ENCODE peak calls at places on chromosome 4, in seven cellular contexts. One of them, this sample, is unnamed.

GRCh38 chr4:62455871-62456270 is 1255.7 kb downstream of the ADGRL3 start:
- DNase-seq in neuronal stem cell: no peak
- DNase-seq in mesenchymal stem cell: peak; percentile 19
- DNase-seq in H9: no peak
- DNase-seq in H1: no peak
- DNase-seq in mesendoderm: peak; percentile 59
- DNase-seq in trophoblast cell: no peak
- DNase-seq in this sample: no peak

GRCh38 chr4:55868691-55869090 is 15.2 kb downstream of the EXOC1 start:
- DNase-seq in neuronal stem cell: no peak
- DNase-seq in mesenchymal stem cell: no peak
- DNase-seq in H9: no peak
- DNase-seq in H1: no peak
- DNase-seq in mesendoderm: no peak
- DNase-seq in trophoblast cell: no peak
- DNase-seq in this sample: peak; percentile 20

GRCh38 chr4:186190456-186191265 is 706 bp upstream of the CYP4V2 start:
- DNase-seq in neuronal stem cell: no peak
- DNase-seq in mesenchymal stem cell: peak; percentile 43
- DNase-seq in H9: peak; percentile 50
- DNase-seq in H1: peak; percentile 61
- DNase-seq in mesendoderm: peak; percentile 33
- DNase-seq in trophoblast cell: peak; percentile 21
- DNase-seq in this sample: no peak

GRCh38 chr4:41178372-41179085 is 35.8 kb downstream of the APBB2 start:
- DNase-seq in neuronal stem cell: no peak
- DNase-seq in mesenchymal stem cell: peak; percentile 32
- DNase-seq in H9: no peak
- DNase-seq in H1: no peak
- DNase-seq in mesendoderm: no peak
- DNase-seq in trophoblast cell: no peak
- DNase-seq in this sample: peak; percentile 93

GRCh38 chr4:137531121-137531520 is 1.2 kb downstream of the PCDH18 start:
- DNase-seq in neuronal stem cell: no peak
- DNase-seq in mesenchymal stem cell: peak; percentile 58
- DNase-seq in H9: no peak
- DNase-seq in H1: no peak
- DNase-seq in mesendoderm: no peak
- DNase-seq in trophoblast cell: no peak
- DNase-seq in this sample: peak; percentile 65

GRCh38 chr4:114563536-114564315 is 34.9 kb upstream of the UGT8 start:
- DNase-seq in neuronal stem cell: no peak
- DNase-seq in mesenchymal stem cell: peak; percentile 9
- DNase-seq in H9: no peak
- DNase-seq in H1: no peak
- DNase-seq in mesendoderm: peak; percentile 70
- DNase-seq in trophoblast cell: peak; percentile 33
- DNase-seq in this sample: no peak

GRCh38 chr4:129641179-129641578 is 545.2 kb downstream of the C4orf33 start:
- DNase-seq in neuronal stem cell: peak; percentile 3
- DNase-seq in mesenchymal stem cell: peak; percentile 53
- DNase-seq in H9: peak; percentile 62
- DNase-seq in H1: peak; percentile 86
- DNase-seq in mesendoderm: peak; percentile 64
- DNase-seq in trophoblast cell: peak; percentile 84
- DNase-seq in this sample: peak; percentile 22

GRCh38 chr4:95465010-95465409 is 83.8 kb downstream of the UNC5C start:
- DNase-seq in neuronal stem cell: no peak
- DNase-seq in mesenchymal stem cell: peak; percentile 44
- DNase-seq in H9: no peak
- DNase-seq in H1: no peak
- DNase-seq in mesendoderm: no peak
- DNase-seq in trophoblast cell: no peak
- DNase-seq in this sample: no peak

GRCh38 chr4:153452661-153453378 is 13.3 kb upstream of the TMEM131L start:
- DNase-seq in neuronal stem cell: no peak
- DNase-seq in mesenchymal stem cell: peak; percentile 10
- DNase-seq in H9: no peak
- DNase-seq in H1: no peak
- DNase-seq in mesendoderm: no peak
- DNase-seq in trophoblast cell: no peak
- DNase-seq in this sample: no peak

GRCh38 chr4:68465058-68465457 is 17.8 kb downstream of the TMPRSS11E start:
- DNase-seq in neuronal stem cell: no peak
- DNase-seq in mesenchymal stem cell: no peak
- DNase-seq in H9: no peak
- DNase-seq in H1: no peak
- DNase-seq in mesendoderm: no peak
- DNase-seq in trophoblast cell: no peak
- DNase-seq in this sample: no peak

GRCh38 chr4:24032371-24032989 is 142.6 kb upstream of the PPARGC1A start:
- DNase-seq in neuronal stem cell: no peak
- DNase-seq in mesenchymal stem cell: peak; percentile 19
- DNase-seq in H9: no peak
- DNase-seq in H1: no peak
- DNase-seq in mesendoderm: peak; percentile 67
- DNase-seq in trophoblast cell: peak; percentile 40
- DNase-seq in this sample: peak; percentile 8

GRCh38 chr4:4788573-4788972 is 70.9 kb upstream of the MSX1 start:
- DNase-seq in neuronal stem cell: no peak
- DNase-seq in mesenchymal stem cell: no peak
- DNase-seq in H9: no peak
- DNase-seq in H1: no peak
- DNase-seq in mesendoderm: no peak
- DNase-seq in trophoblast cell: no peak
- DNase-seq in this sample: no peak

GRCh38 chr4:116839826-116840225 is 245.6 kb downstream of the TRAM1L1 start:
- DNase-seq in neuronal stem cell: no peak
- DNase-seq in mesenchymal stem cell: peak; percentile 27
- DNase-seq in H9: no peak
- DNase-seq in H1: no peak
- DNase-seq in mesendoderm: no peak
- DNase-seq in trophoblast cell: no peak
- DNase-seq in this sample: no peak

GRCh38 chr4:98474408-98474844 is 184.0 kb downstream of the TSPAN5 start:
- DNase-seq in neuronal stem cell: no peak
- DNase-seq in mesenchymal stem cell: peak; percentile 68
- DNase-seq in H9: no peak
- DNase-seq in H1: no peak
- DNase-seq in mesendoderm: no peak
- DNase-seq in trophoblast cell: no peak
- DNase-seq in this sample: peak; percentile 85

GRCh38 chr4:2598661-2599654 is 62.5 kb downstream of the FAM193A start:
- DNase-seq in neuronal stem cell: no peak
- DNase-seq in mesenchymal stem cell: peak; percentile 39
- DNase-seq in H9: peak; percentile 64
- DNase-seq in H1: no peak
- DNase-seq in mesendoderm: peak; percentile 56
- DNase-seq in trophoblast cell: peak; percentile 12
- DNase-seq in this sample: peak; percentile 19

GRCh38 chr4:139144161-139144859 is 32.7 kb downstream of the ELF2 start:
- DNase-seq in neuronal stem cell: no peak
- DNase-seq in mesenchymal stem cell: peak; percentile 50
- DNase-seq in H9: peak; percentile 53
- DNase-seq in H1: no peak
- DNase-seq in mesendoderm: peak; percentile 70
- DNase-seq in trophoblast cell: peak; percentile 15
- DNase-seq in this sample: peak; percentile 66

GRCh38 chr4:111214371-111214770 is 591.5 kb upstream of the PITX2 start:
- DNase-seq in neuronal stem cell: no peak
- DNase-seq in mesenchymal stem cell: no peak
- DNase-seq in H9: no peak
- DNase-seq in H1: no peak
- DNase-seq in mesendoderm: no peak
- DNase-seq in trophoblast cell: no peak
- DNase-seq in this sample: no peak

GRCh38 chr4:36676139-36677050 is 395.0 kb downstream of the DTHD1 start:
- DNase-seq in neuronal stem cell: no peak
- DNase-seq in mesenchymal stem cell: peak; percentile 63
- DNase-seq in H9: no peak
- DNase-seq in H1: no peak
- DNase-seq in mesendoderm: no peak
- DNase-seq in trophoblast cell: no peak
- DNase-seq in this sample: no peak

GRCh38 chr4:15702941-15703403 is at the start of gene BST1:
- DNase-seq in neuronal stem cell: no peak
- DNase-seq in mesenchymal stem cell: no peak
- DNase-seq in H9: peak; percentile 55
- DNase-seq in H1: no peak
- DNase-seq in mesendoderm: no peak
- DNase-seq in trophoblast cell: peak; percentile 55
- DNase-seq in this sample: peak; percentile 50

GRCh38 chr4:73707918-73708577 is 32.3 kb upstream of the CXCL8 start:
- DNase-seq in neuronal stem cell: no peak
- DNase-seq in mesenchymal stem cell: peak; percentile 93
- DNase-seq in H9: no peak
- DNase-seq in H1: no peak
- DNase-seq in mesendoderm: peak; percentile 86
- DNase-seq in trophoblast cell: peak; percentile 62
- DNase-seq in this sample: peak; percentile 95

GRCh38 chr4:67727124-67727850 is 26.3 kb upstream of the UBA6 start:
- DNase-seq in neuronal stem cell: no peak
- DNase-seq in mesenchymal stem cell: peak; percentile 73
- DNase-seq in H9: no peak
- DNase-seq in H1: no peak
- DNase-seq in mesendoderm: peak; percentile 83
- DNase-seq in trophoblast cell: peak; percentile 96
- DNase-seq in this sample: peak; percentile 45

GRCh38 chr4:181643466-181643865 is 599.7 kb upstream of the TENM3 start:
- DNase-seq in neuronal stem cell: no peak
- DNase-seq in mesenchymal stem cell: no peak
- DNase-seq in H9: no peak
- DNase-seq in H1: no peak
- DNase-seq in mesendoderm: no peak
- DNase-seq in trophoblast cell: peak; percentile 86
- DNase-seq in this sample: peak; percentile 9

GRCh38 chr4:13888112-13888511 is 260.6 kb upstream of the BOD1L1 start:
- DNase-seq in neuronal stem cell: no peak
- DNase-seq in mesenchymal stem cell: peak; percentile 90
- DNase-seq in H9: no peak
- DNase-seq in H1: no peak
- DNase-seq in mesendoderm: peak; percentile 64
- DNase-seq in trophoblast cell: peak; percentile 59
- DNase-seq in this sample: peak; percentile 93

GRCh38 chr4:165723051-165723805 is 149.8 kb upstream of the TLL1 start:
- DNase-seq in neuronal stem cell: no peak
- DNase-seq in mesenchymal stem cell: no peak
- DNase-seq in H9: no peak
- DNase-seq in H1: no peak
- DNase-seq in mesendoderm: no peak
- DNase-seq in trophoblast cell: no peak
- DNase-seq in this sample: no peak

GRCh38 chr4:58961283-58961682 is 1851.1 kb upstream of the IGFBP7 start:
- DNase-seq in neuronal stem cell: no peak
- DNase-seq in mesenchymal stem cell: no peak
- DNase-seq in H9: no peak
- DNase-seq in H1: no peak
- DNase-seq in mesendoderm: no peak
- DNase-seq in trophoblast cell: no peak
- DNase-seq in this sample: no peak
- H2AK5ac ChIP-seq in neuronal stem cell: no peak overlapping the region
- H2AK5ac ChIP-seq in mesenchymal stem cell: no peak overlapping the region
- H2AK5ac ChIP-seq in H9: no peak overlapping the region
- H2AK5ac ChIP-seq in H1: no peak overlapping the region
- H2AK5ac ChIP-seq in mesendoderm: no peak overlapping the region
- H2AK5ac ChIP-seq in trophoblast cell: no peak overlapping the region
- H2AK5ac ChIP-seq in this sample: no peak overlapping the region

GRCh38 chr4:145056325-145057130 is 41.5 kb downstream of the ANAPC10 start:
- DNase-seq in neuronal stem cell: no peak
- DNase-seq in mesenchymal stem cell: no peak
- DNase-seq in H9: no peak
- DNase-seq in H1: no peak
- DNase-seq in mesendoderm: no peak
- DNase-seq in trophoblast cell: no peak
- DNase-seq in this sample: no peak
- H2AK5ac ChIP-seq in neuronal stem cell: no peak overlapping the region
- H2AK5ac ChIP-seq in mesenchymal stem cell: no peak overlapping the region
- H2AK5ac ChIP-seq in H9: no peak overlapping the region
- H2AK5ac ChIP-seq in H1: no peak overlapping the region
- H2AK5ac ChIP-seq in mesendoderm: no peak overlapping the region
- H2AK5ac ChIP-seq in trophoblast cell: no peak overlapping the region
- H2AK5ac ChIP-seq in this sample: no peak overlapping the region

GRCh38 chr4:179398414-179398813 is 1956.2 kb upstream of the AGA start:
- DNase-seq in neuronal stem cell: no peak
- DNase-seq in mesenchymal stem cell: peak; percentile 5
- DNase-seq in H9: no peak
- DNase-seq in H1: no peak
- DNase-seq in mesendoderm: no peak
- DNase-seq in trophoblast cell: no peak
- DNase-seq in this sample: no peak

GRCh38 chr4:179399054-179399782 is 1957.0 kb upstream of the AGA start:
- DNase-seq in neuronal stem cell: no peak
- DNase-seq in mesenchymal stem cell: no peak
- DNase-seq in H9: no peak
- DNase-seq in H1: no peak
- DNase-seq in mesendoderm: no peak
- DNase-seq in trophoblast cell: no peak
- DNase-seq in this sample: no peak
- H2AK5ac ChIP-seq in neuronal stem cell: no peak overlapping the region
- H2AK5ac ChIP-seq in mesenchymal stem cell: no peak overlapping the region
- H2AK5ac ChIP-seq in H9: no peak overlapping the region
- H2AK5ac ChIP-seq in H1: no peak overlapping the region
- H2AK5ac ChIP-seq in mesendoderm: no peak overlapping the region
- H2AK5ac ChIP-seq in trophoblast cell: no peak overlapping the region
- H2AK5ac ChIP-seq in this sample: no peak overlapping the region

GRCh38 chr4:183571350-183572076 is 66.7 kb downstream of the ING2 start:
- DNase-seq in neuronal stem cell: no peak
- DNase-seq in mesenchymal stem cell: peak; percentile 77
- DNase-seq in H9: no peak
- DNase-seq in H1: no peak
- DNase-seq in mesendoderm: peak; percentile 60
- DNase-seq in trophoblast cell: peak; percentile 70
- DNase-seq in this sample: peak; percentile 52

GRCh38 chr4:183580849-183581248 is 76.0 kb downstream of the ING2 start:
- DNase-seq in neuronal stem cell: no peak
- DNase-seq in mesenchymal stem cell: no peak
- DNase-seq in H9: no peak
- DNase-seq in H1: no peak
- DNase-seq in mesendoderm: no peak
- DNase-seq in trophoblast cell: no peak
- DNase-seq in this sample: no peak

GRCh38 chr4:183580370-183580769 is 75.5 kb downstream of the ING2 start:
- DNase-seq in neuronal stem cell: no peak
- DNase-seq in mesenchymal stem cell: no peak
- DNase-seq in H9: no peak
- DNase-seq in H1: no peak
- DNase-seq in mesendoderm: no peak
- DNase-seq in trophoblast cell: peak; percentile 12
- DNase-seq in this sample: no peak

GRCh38 chr4:183576701-183577100 is 71.8 kb downstream of the ING2 start:
- DNase-seq in neuronal stem cell: no peak
- DNase-seq in mesenchymal stem cell: no peak
- DNase-seq in H9: no peak
- DNase-seq in H1: no peak
- DNase-seq in mesendoderm: no peak
- DNase-seq in trophoblast cell: no peak
- DNase-seq in this sample: peak; percentile 16
- H2AK5ac ChIP-seq in neuronal stem cell: no peak overlapping the region
- H2AK5ac ChIP-seq in mesenchymal stem cell: no peak overlapping the region
- H2AK5ac ChIP-seq in H9: no peak overlapping the region
- H2AK5ac ChIP-seq in H1: no peak overlapping the region
- H2AK5ac ChIP-seq in mesendoderm: no peak overlapping the region
- H2AK5ac ChIP-seq in trophoblast cell: no peak overlapping the region
- H2AK5ac ChIP-seq in this sample: no peak overlapping the region

GRCh38 chr4:959338-960139 is 13.8 kb downstream of the DGKQ start:
- DNase-seq in neuronal stem cell: no peak
- DNase-seq in mesenchymal stem cell: no peak
- DNase-seq in H9: no peak
- DNase-seq in H1: no peak
- DNase-seq in mesendoderm: no peak
- DNase-seq in trophoblast cell: no peak
- DNase-seq in this sample: no peak
- H2AK5ac ChIP-seq in neuronal stem cell: no peak overlapping the region
- H2AK5ac ChIP-seq in mesenchymal stem cell: no peak overlapping the region
- H2AK5ac ChIP-seq in H9: no peak overlapping the region
- H2AK5ac ChIP-seq in H1: no peak overlapping the region
- H2AK5ac ChIP-seq in mesendoderm: no peak overlapping the region
- H2AK5ac ChIP-seq in trophoblast cell: no peak overlapping the region
- H2AK5ac ChIP-seq in this sample: no peak overlapping the region